ENCODE peak calls at places on chromosomes 7 and 10, in five cellular contexts. O, F, Y, K and G are unnamed samples.

GRCh38 chr7:44798649-44799275 is 2.3 kb downstream of the PPIA start:
- DNase-seq in K (no peak), F (no peak), O (no peak), Y (no peak), G (no peak)

GRCh38 chr7:79406371-79406770 is 47.1 kb downstream of the MAGI2 start:
- DNase-seq in F (no peak), O (no peak), K (no peak), Y (no peak), G (no peak)

GRCh38 chr7:16754869-16755317 is 1.3 kb downstream of the TSPAN13 start:
- DNase-seq in Y (no peak), O (peak), F (no peak), K (no peak), G (no peak)

GRCh38 chr10:115662424-115662823 is 569.3 kb downstream of the ATRNL1 start:
- DNase-seq in K (no peak), O (no peak), Y (no peak), F (no peak), G (no peak)

GRCh38 chr10:120931999-120932398 is 80.8 kb downstream of the WDR11 start:
- DNase-seq in O (no peak), F (no peak), K (no peak), Y (no peak), G (no peak)

GRCh38 chr7:139660317-139661042 is 117.3 kb downstream of the HIPK2 start:
- DNase-seq in F (no peak), Y (no peak), K (no peak), O (no peak), G (peak)

GRCh38 chr7:120168066-120168465 is 104.9 kb upstream of the KCND2 start:
- DNase-seq in K (peak), O (no peak), F (no peak), Y (no peak), G (no peak)

GRCh38 chr10:2611603-2612002 is 455.7 kb upstream of the PFKP start:
- DNase-seq in Y (no peak), F (no peak), O (no peak), K (no peak), G (no peak)

GRCh38 chr10:1715821-1716220 is 21.5 kb downstream of the ADARB2 start:
- DNase-seq in O (no peak), K (peak), Y (peak), F (peak), G (peak)

GRCh38 chr7:151133266-151133985 is 34.1 kb downstream of the GBX1 start:
- DNase-seq in O (no peak), F (no peak), K (no peak), Y (no peak), G (no peak)

GRCh38 chr7:151181011-151181431 is 6.0 kb downstream of the ASB10 start:
- DNase-seq in Y (no peak), K (no peak), F (no peak), O (no peak), G (no peak)

GRCh38 chr7:135321556-135321955 is 87.9 kb downstream of the STRA8 start:
- DNase-seq in O (no peak), K (peak), Y (no peak), F (no peak), G (no peak)

GRCh38 chr7:6306471-6306870 is 34.0 kb upstream of the CYTH3 start:
- DNase-seq in F (peak), K (peak), Y (no peak), O (no peak), G (peak)

GRCh38 chr7:79217468-79217867 is 236.0 kb downstream of the MAGI2 start:
- DNase-seq in K (no peak), Y (no peak), F (peak), O (no peak), G (peak)

GRCh38 chr7:107528461-107528860 is 35.3 kb downstream of the COG5 start:
- DNase-seq in F (peak), Y (no peak), O (no peak), K (no peak), G (peak)

GRCh38 chr10:71725998-71726672 is 6.6 kb upstream of the C10orf105 start:
- DNase-seq in Y (peak), K (peak), F (peak), O (no peak), G (no peak)

GRCh38 chr10:94402204-94403033 is at the start of gene TBC1D12:
- DNase-seq in K (peak), O (peak), Y (peak), F (peak), G (peak)

GRCh38 chr7:27161721-27162547 is 3.4 kb downstream of the HOXA9 start:
- DNase-seq in F (peak), K (no peak), Y (no peak), O (no peak), G (peak)

GRCh38 chr7:129896568-129897382 is 56.0 kb downstream of the UBE2H start:
- DNase-seq in O (no peak), Y (no peak), K (no peak), F (peak), G (no peak)

GRCh38 chr7:30973791-30974604 is 10.2 kb downstream of the GHRHR start:
- DNase-seq in K (no peak), F (no peak), O (no peak), Y (peak), G (no peak)

GRCh38 chr10:93476756-93477155 is 5.4 kb downstream of the MYOF start:
- DNase-seq in K (no peak), F (no peak), O (no peak), Y (no peak), G (no peak)

GRCh38 chr10:30736685-30737232 is 107.2 kb upstream of the LYZL2 start:
- DNase-seq in K (peak), F (peak), O (no peak), Y (peak), G (peak)

GRCh38 chr7:24440851-24441250 is 132.4 kb upstream of the PALS2 start:
- DNase-seq in F (no peak), O (no peak), Y (no peak), K (no peak), G (no peak)

GRCh38 chr7:6453737-6454136 is 6.0 kb upstream of the DAGLB start:
- DNase-seq in K (peak), F (peak), Y (no peak), O (no peak), G (peak)

GRCh38 chr7:37928878-37929277 is 8.4 kb downstream of the EPDR1 start:
- DNase-seq in K (no peak), F (no peak), O (no peak), Y (no peak), G (no peak)

GRCh38 chr10:102401735-102402511 is 6.4 kb downstream of the NFKB2 start:
- DNase-seq in O (no peak), F (peak), K (peak), Y (no peak), G (no peak)

GRCh38 chr10:100562806-100563293 is 27.1 kb downstream of the HIF1AN start:
- DNase-seq in Y (peak), F (peak), K (peak), O (peak), G (peak)

GRCh38 chr10:103548006-103548405 is 54.5 kb downstream of the NEURL1 start:
- DNase-seq in O (no peak), F (no peak), Y (no peak), K (no peak), G (no peak)

GRCh38 chr10:17816208-17816607 is 7.1 kb downstream of the MRC1 start:
- DNase-seq in O (no peak), K (no peak), Y (no peak), F (no peak), G (no peak)

GRCh38 chr7:117808273-117808868 is 64.9 kb downstream of the CTTNBP2 start:
- DNase-seq in K (peak), O (no peak), Y (no peak), F (no peak), G (no peak)

GRCh38 chr7:136399378-136399777 is 422.2 kb upstream of the MTPN start:
- DNase-seq in F (no peak), Y (no peak), K (no peak), O (no peak), G (no peak)

GRCh38 chr7:4783292-4783652 is 7.8 kb downstream of the AP5Z1 start:
- DNase-seq in O (no peak), K (no peak), F (no peak), Y (no peak), G (no peak)

GRCh38 chr7:133618970-133619369 is 366.1 kb downstream of the EXOC4 start:
- DNase-seq in K (no peak), F (no peak), Y (no peak), O (no peak), G (no peak)

GRCh38 chr7:45108863-45109262 is 2.6 kb downstream of the TBRG4 start:
- DNase-seq in O (no peak), Y (no peak), F (no peak), K (no peak), G (no peak)

GRCh38 chr7:1129431-1129830 is 30.6 kb downstream of the ZFAND2A start:
- DNase-seq in F (no peak), K (no peak), O (no peak), Y (no peak), G (no peak)

GRCh38 chr10:88921194-88921593 is 31.4 kb downstream of the ACTA2 start:
- DNase-seq in Y (no peak), F (no peak), O (no peak), K (no peak), G (no peak)

GRCh38 chr10:73253226-73253557 is 748 bp upstream of the MRPS16 start:
- DNase-seq in K (no peak), F (peak), Y (no peak), O (no peak), G (peak)

GRCh38 chr7:102318482-102318971 is 31.9 kb downstream of the SH2B2 start:
- DNase-seq in O (no peak), K (peak), Y (no peak), F (no peak), G (no peak)

GRCh38 chr10:95517536-95518454 is 43.4 kb downstream of the SORBS1 start:
- DNase-seq in K (peak), O (no peak), F (peak), Y (no peak), G (no peak)